ENCODE peak calls at places on chromosomes 6 and 20, in eight cellular contexts. Z is effector memory CD4-positive, alpha-beta T cell; X is Panc1; S is tibial artery; Q is psoas muscle; T is mucosa of descending colon; F is cardiac muscle cell; E is GM23248. W is an unnamed sample.

GRCh38 chr20:44747166-44748004 is 1.7 kb downstream of the KCNK15 start:
- DNase-seq in Z (no peak), X (peak; percentile 69), S (peak; percentile 86), Q (peak; percentile 75), T (no peak), F (peak; percentile 84), E (peak; percentile 82), W (peak; percentile 43)

GRCh38 chr20:32527447-32528055 is 57.6 kb downstream of the NOL4L start:
- DNase-seq in Z (no peak), X (no peak), S (no peak), Q (no peak), T (no peak), F (no peak), E (no peak), W (peak; percentile 42)

GRCh38 chr6:157219201-157220200 is 103.8 kb downstream of the TMEM242 start:
- DNase-seq in Z (no peak), X (no peak), S (no peak), Q (no peak), T (peak; percentile 61), F (no peak), E (peak; percentile 65), W (no peak)

GRCh38 chr20:25537890-25538289 is 47.4 kb downstream of the NINL start:
- DNase-seq in Z (no peak), X (no peak), S (no peak), Q (no peak), T (no peak), F (no peak), E (no peak), W (no peak)

GRCh38 chr6:147805155-147805554 is 296.7 kb downstream of the SAMD5 start:
- DNase-seq in Z (no peak), X (no peak), S (no peak), Q (no peak), T (no peak), F (no peak), E (no peak), W (no peak)

GRCh38 chr20:60636417-60636816 is 615.6 kb upstream of the CDH4 start:
- DNase-seq in Z (no peak), X (no peak), S (no peak), Q (no peak), T (no peak), F (no peak), E (no peak), W (no peak)

GRCh38 chr6:46014511-46015118 is 1.0 kb downstream of the CLIC5 start:
- DNase-seq in Z (no peak), X (no peak), S (no peak), Q (peak; percentile 36), T (peak; percentile 63), F (peak; percentile 63), E (no peak), W (no peak)

GRCh38 chr20:25341716-25342680 is 48.6 kb downstream of the ABHD12 start:
- DNase-seq in Z (no peak), X (no peak), S (no peak), Q (no peak), T (no peak), F (no peak), E (peak; percentile 28), W (no peak)

GRCh38 chr6:14975124-14975815 is 270.6 kb upstream of the JARID2 start:
- DNase-seq in Z (no peak), X (no peak), S (no peak), Q (no peak), T (no peak), F (no peak), E (no peak), W (no peak)

GRCh38 chr6:154427425-154427824 is 70.8 kb upstream of the IPCEF1 start:
- DNase-seq in Z (no peak), X (no peak), S (no peak), Q (no peak), T (no peak), F (no peak), E (no peak), W (no peak)

GRCh38 chr6:39610229-39610628 is 115.0 kb downstream of the KIF6 start:
- DNase-seq in Z (no peak), X (no peak), S (no peak), Q (no peak), T (no peak), F (no peak), E (peak; percentile 38), W (no peak)

GRCh38 chr20:328596-329324 is 3.4 kb downstream of the SOX12 start:
- DNase-seq in Z (no peak), X (no peak), S (no peak), Q (no peak), T (no peak), F (no peak), E (peak; percentile 65), W (no peak)

GRCh38 chr6:158996863-158997262 is 3.1 kb downstream of the RSPH3 start:
- DNase-seq in Z (no peak), X (no peak), S (no peak), Q (no peak), T (no peak), F (no peak), E (no peak), W (no peak)

DNA sequence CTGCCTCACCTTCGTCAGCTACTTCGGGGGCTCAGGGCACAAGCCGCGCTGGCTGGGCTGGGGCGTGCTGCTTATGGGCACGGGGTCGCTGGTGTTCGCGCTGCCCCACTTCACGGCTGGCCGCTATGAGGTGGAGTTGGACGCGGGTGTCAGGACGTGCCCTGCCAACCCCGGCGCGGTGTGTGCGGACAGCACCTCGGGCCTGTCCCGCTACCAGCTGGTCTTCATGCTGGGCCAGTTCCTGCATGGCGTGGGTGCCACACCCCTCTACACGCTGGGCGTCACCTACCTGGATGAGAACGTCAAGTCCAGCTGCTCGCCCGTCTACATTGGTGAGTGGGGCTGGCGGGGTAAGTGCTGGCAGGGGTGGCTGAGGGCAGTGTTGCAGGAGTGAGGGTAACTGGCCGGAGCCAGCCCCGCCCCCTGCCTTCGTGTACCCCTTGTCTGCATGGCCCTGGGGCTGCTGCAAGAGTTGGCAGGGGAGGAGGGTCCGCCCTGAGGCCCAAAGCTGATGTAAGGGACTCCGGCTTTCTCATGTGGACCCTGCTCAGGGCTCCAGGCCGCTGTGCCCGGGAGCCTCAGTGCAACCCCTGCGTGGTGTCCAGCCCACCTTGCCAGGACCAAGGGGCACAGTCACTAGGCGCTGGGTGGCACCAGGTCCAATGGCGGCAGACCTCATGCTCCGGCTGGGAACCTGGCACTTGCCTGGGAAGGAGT is 14.8 kb downstream of the SLCO4A1 start:
- DNase-seq in Z (no peak), X (no peak), S (no peak), Q (no peak), T (no peak), F (no peak), E (no peak), W (no peak)
- H3K36me3 ChIP-seq in Z (no peaks in the 10 kb centered on the region), X (peaks cover 3% of the 10 kb centered on the region), S (no peaks in the 10 kb centered on the region), Q (no peaks in the 10 kb centered on the region), T (peaks cover 5% of the 10 kb centered on the region), F (no peaks in the 10 kb centered on the region), E (no peaks in the 10 kb centered on the region), W (no peaks in the 10 kb centered on the region)

DNA sequence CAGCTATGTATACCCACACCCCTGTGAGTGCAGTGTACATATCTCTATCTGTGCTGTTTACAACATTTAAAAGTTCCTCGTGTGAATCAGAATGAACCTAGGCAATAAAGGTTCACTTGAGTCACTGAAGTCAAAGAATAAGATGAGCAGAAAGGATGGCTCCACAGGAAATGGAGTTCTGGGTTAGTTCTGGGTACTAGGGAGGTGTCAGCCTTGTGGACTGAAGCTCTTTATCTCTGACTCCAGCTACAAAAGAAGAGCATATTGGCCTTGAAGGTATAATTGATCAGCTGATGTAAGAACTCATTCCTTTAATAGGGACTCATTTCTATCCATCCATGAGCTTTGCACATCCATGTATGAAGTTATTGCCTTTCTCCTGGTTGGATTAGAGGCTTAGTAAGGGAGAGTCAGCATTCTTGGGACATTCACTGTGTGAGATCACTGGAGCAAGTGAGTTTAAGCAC is 73.9 kb upstream of the BACH2 start:
- DNase-seq in Z (no peak), X (no peak), S (no peak), Q (no peak), T (no peak), F (no peak), E (peak; percentile 20), W (no peak)
- H3K4me3 ChIP-seq in Z (no peak overlapping the region), X (no peak overlapping the region), S (no peak overlapping the region), Q (no peak overlapping the region), T (no peak overlapping the region), F (no peak overlapping the region), E (no peak overlapping the region), W (no peak overlapping the region)

GRCh38 chr20:35721621-35722020 is 20.4 kb downstream of the RBM39 start:
- DNase-seq in Z (no peak), X (no peak), S (no peak), Q (no peak), T (no peak), F (no peak), E (no peak), W (no peak)

GRCh38 chr20:35721219-35721618 is 20.8 kb downstream of the RBM39 start:
- DNase-seq in Z (no peak), X (no peak), S (no peak), Q (no peak), T (no peak), F (no peak), E (no peak), W (no peak)

GRCh38 chr20:35719717-35720116 is 20.5 kb downstream of the ROMO1 start:
- DNase-seq in Z (no peak), X (no peak), S (no peak), Q (no peak), T (no peak), F (no peak), E (no peak), W (no peak)

GRCh38 chr20:35718972-35719635 is 19.9 kb downstream of the ROMO1 start:
- DNase-seq in Z (no peak), X (no peak), S (no peak), Q (no peak), T (no peak), F (no peak), E (peak; percentile 65), W (no peak)

DNA sequence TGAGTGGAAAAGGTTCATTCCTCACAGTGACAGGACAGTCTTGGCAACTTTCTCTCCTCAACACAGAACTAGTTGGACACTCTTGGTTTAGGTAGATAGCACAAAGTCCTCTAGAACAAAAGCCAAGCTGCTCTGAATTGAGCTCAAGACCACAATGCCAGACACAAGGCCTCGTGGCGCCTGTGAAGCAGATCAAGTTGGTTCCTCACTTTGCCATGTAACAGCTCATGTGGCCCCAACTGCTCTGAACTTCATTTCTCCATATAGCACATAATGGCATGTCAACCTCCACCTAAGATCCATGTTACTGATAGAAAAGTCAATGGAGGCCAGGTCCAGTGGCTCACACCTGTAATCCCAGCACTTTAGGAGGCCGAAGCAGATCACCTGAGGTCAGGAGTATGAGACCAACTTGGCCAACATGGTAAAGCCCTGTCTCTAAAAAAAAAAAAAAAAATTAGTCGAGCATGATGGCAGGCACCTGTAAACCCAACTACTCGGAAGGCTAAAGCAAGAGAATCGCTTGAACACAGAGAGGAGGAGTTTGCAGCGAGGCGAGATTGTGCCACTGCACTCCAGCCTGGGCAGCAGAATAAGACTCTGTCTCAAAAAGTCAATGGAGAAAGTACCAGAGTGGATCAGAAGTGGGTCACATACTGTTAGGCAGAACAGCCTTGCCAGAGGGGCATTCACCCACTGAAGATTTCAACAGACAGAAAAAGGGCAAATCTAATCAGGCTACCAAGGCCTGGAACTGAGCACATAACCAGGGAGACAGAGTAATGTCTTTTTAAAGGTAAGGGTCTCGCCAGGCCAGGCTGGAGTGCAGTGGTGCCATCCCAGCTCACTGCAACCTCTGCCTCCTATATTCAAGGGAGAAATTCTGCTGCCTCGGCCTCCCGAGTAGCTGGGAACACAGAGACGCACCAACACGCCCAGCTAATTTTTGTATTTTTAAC is 21.2 kb downstream of the ROMO1 start:
- DNase-seq in Z (no peak), X (no peak), S (no peak), Q (no peak), T (no peak), F (no peak), E (no peak), W (no peak)
- H3K36me3 ChIP-seq in Z (peaks cover 94% of the 10 kb centered on the region), X (peaks cover 43% of the 10 kb centered on the region), S (peaks cover 100% of the 10 kb centered on the region), Q (peaks cover 100% of the 10 kb centered on the region), T (peaks cover 60% of the 10 kb centered on the region), F (peaks cover 94% of the 10 kb centered on the region), E (peaks cover 96% of the 10 kb centered on the region), W (peaks cover 84% of the 10 kb centered on the region)

GRCh38 chr6:30730611-30731435 is 10.7 kb downstream of the TUBB start:
- DNase-seq in Z (peak; percentile 69), X (no peak), S (peak; percentile 58), Q (peak; percentile 49), T (peak; percentile 91), F (peak; percentile 83), E (peak; percentile 41), W (peak; percentile 81)
- H3K4me3 ChIP-seq in Z (peak overlapping the region; percentile 31), X (no peak overlapping the region), S (no peak overlapping the region), Q (no peak overlapping the region), T (no peak overlapping the region), F (no peak overlapping the region), E (no peak overlapping the region), W (no peak overlapping the region)

W was measured in CD8-positive, alpha-beta memory T cell.